ENCODE peak calls at places on chromosomes 16 and 17, in six cellular contexts. R is HCT116, J is PC-3, L is OCI-LY7, O is neural progenitor cell, V is GM23338. F is an unnamed sample. For H3K4me1, the result is how much of the 10 kb centered on the place peaks cover.

GRCh38 chr17:44069974-44070454 is 521 bp upstream of the G6PC3 start:
- DNase-seq in R (peak), J (no peak), L (peak), O (no peak), V (peak), F (no peak)

GRCh38 chr16:797120-797420 is 3.5 kb downstream of the GNG13 start:
- DNase-seq in R (no peak), J (peak), L (peak), O (no peak), V (peak), F (no peak)

GRCh38 chr17:3710951-3711383 is 12.7 kb upstream of the HASPIN start:
- DNase-seq in R (no peak), J (peak), L (peak), O (no peak), V (peak), F (peak)

GRCh38 chr17:58968662-58969061 is 138.0 kb downstream of the TRIM37 start:
- DNase-seq in R (no peak), J (no peak), L (no peak), O (no peak), V (peak), F (no peak)

GRCh38 chr16:50152386-50152806 is 710 bp upstream of the TENT4B start:
- DNase-seq in R (no peak), J (peak), L (no peak), O (no peak), V (no peak), F (peak)

GRCh38 chr17:50642071-50642721 is 7.5 kb downstream of the ABCC3 start:
- DNase-seq in R (no peak), J (no peak), L (no peak), O (no peak), V (no peak), F (no peak)

GRCh38 chr16:52393448-52393847 is 153.5 kb downstream of the TOX3 start:
- DNase-seq in R (no peak), J (no peak), L (no peak), O (no peak), V (no peak), F (no peak)

GRCh38 chr17:31533546-31534155 is 142.2 kb downstream of the RAB11FIP4 start:
- DNase-seq in R (peak), J (peak), L (peak), O (peak), V (peak), F (no peak)

GRCh38 chr16:84541999-84542876 is 37.8 kb upstream of the MEAK7 start:
- DNase-seq in R (no peak), J (no peak), L (no peak), O (no peak), V (no peak), F (no peak)

GRCh38 chr17:51231999-51232398 is 27.9 kb downstream of the MBTD1 start:
- DNase-seq in R (no peak), J (no peak), L (no peak), O (no peak), V (no peak), F (no peak)

GRCh38 chr16:46891910-46892309 is 7.7 kb downstream of the GPT2 start:
- DNase-seq in R (no peak), J (no peak), L (no peak), O (no peak), V (no peak), F (no peak)

GRCh38 chr17:74408262-74408661 is 23.6 kb upstream of the GPRC5C start:
- DNase-seq in R (no peak), J (peak), L (peak), O (no peak), V (no peak), F (no peak)
- TF ChIP-seq CTCF in R (peak), J (peak), L (peak), O (no peak), V (peak), F (no peak)

GRCh38 chr16:78551487-78552085 is 452.1 kb downstream of the WWOX start:
- DNase-seq in R (no peak), J (no peak), L (no peak), O (peak), V (peak), F (peak)
- H3K4me1 ChIP-seq in R (under half), J (under half), L (under half), O (half or more), V (under half), F (under half)

GRCh38 chr16:68460067-68460466 is 11.8 kb upstream of the SMPD3 start:
- DNase-seq in R (no peak), J (no peak), L (no peak), O (no peak), V (no peak), F (no peak)

GRCh38 chr16:68458101-68458500 is 9.8 kb upstream of the SMPD3 start:
- DNase-seq in R (no peak), J (no peak), L (no peak), O (no peak), V (no peak), F (no peak)

GRCh38 chr16:68455631-68456030 is 7.3 kb upstream of the SMPD3 start:
- DNase-seq in R (no peak), J (no peak), L (no peak), O (no peak), V (no peak), F (no peak)

GRCh38 chr16:68459457-68459856 is 11.1 kb upstream of the SMPD3 start:
- DNase-seq in R (no peak), J (no peak), L (no peak), O (no peak), V (no peak), F (no peak)

DNA sequence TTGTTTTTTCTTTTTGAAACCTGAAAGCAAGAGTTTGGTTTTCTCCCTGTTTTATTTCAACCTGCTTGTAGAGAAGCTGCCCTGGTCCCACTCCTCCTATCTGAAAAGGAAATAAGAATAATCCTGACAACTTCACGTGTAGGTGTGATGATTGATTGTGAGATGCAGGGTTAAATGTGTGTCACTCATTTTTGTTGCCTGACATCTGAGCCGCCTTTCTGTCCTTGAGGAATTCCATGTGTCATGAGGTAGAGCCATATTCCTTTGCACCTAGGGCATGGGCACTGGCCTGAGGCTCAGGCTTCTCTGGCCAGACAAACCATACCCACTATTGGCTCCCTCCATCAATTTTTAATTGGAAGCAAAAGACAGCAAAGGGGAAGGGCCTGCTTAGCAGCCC is 10.2 kb upstream of the SMPD3 start:
- DNase-seq in R (no peak), J (no peak), L (no peak), O (no peak), V (no peak), F (no peak)
- TF ChIP-seq EZH2phosphoT487 in R (no peak), J (no peak), L (no peak), O (no peak), V (no peak), F (no peak)

GRCh38 chr17:76318586-76318985 is 10.5 kb upstream of the QRICH2 start:
- DNase-seq in R (no peak), J (no peak), L (no peak), O (no peak), V (no peak), F (no peak)
- TF ChIP-seq CTCF in R (no peak), J (no peak), L (no peak), O (no peak), V (no peak), F (no peak)

GRCh38 chr17:46117850-46118696 is 75.2 kb downstream of the KANSL1 start:
- DNase-seq in R (no peak), J (no peak), L (no peak), O (no peak), V (peak), F (no peak)
- H3K4me1 ChIP-seq in R (under half), J (under half), L (under half), O (under half), V (half or more), F (under half)

GRCh38 chr17:12046786-12047185 is 26.1 kb downstream of the MAP2K4 start:
- DNase-seq in R (no peak), J (no peak), L (no peak), O (peak), V (peak), F (no peak)
- TF ChIP-seq EZH2phosphoT487 in R (no peak), J (no peak), L (no peak), O (no peak), V (no peak), F (no peak)

GRCh38 chr17:72479113-72479512 is 358.3 kb downstream of the SOX9 start:
- DNase-seq in R (no peak), J (peak), L (no peak), O (no peak), V (peak), F (no peak)
- TF ChIP-seq CTCF in R (peak), J (peak), L (peak), O (no peak), V (peak), F (no peak)

DNA sequence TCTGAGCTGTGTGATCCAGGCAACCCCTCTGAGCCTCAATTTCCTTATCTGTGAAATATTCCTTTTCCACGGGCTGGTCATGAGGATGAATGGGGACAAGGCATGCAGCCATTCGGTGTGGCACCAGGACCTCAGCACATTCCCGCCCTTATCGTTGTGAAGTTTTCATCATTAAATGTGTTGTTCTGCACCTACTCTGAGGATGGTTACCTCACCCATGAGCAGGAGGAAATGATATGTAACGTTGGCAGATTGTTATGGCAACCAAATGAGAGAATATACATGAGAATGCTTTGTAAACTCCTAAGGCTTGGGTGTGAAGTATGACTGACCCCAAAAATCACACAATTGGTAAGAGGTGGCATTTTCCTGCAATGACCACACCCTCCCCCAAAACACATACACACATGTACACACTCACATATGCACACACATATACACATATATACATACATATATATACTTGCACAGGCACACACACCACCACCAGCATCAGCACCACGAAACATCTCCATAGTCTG is 39.5 kb downstream of the SMARCE1 start:
- DNase-seq in R (no peak), J (no peak), L (no peak), O (no peak), V (no peak), F (no peak)
- H3K4me1 ChIP-seq in R (under half), J (under half), L (under half), O (under half), V (under half), F (under half)

DNA sequence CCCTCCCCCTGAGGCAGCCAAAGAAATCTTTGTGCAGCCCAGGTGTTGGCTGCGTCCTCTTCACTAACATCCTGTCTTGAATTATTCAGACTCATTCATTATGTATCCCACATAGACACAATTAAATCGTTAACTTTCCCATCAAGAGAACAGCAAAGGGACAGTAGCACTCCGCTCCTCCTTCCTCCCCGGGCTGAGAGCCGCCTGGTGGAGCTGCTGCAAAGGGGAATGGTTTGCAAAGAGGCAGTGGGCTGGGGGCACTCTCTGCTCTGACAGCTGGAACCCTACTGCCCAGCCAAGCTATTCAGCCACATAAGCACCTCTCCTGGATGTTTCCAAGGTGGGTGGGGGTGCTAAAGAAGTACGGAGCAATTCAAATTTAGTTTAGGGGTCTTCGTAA is 289.9 kb upstream of the SOX9 start:
- DNase-seq in R (no peak), J (no peak), L (no peak), O (peak), V (peak), F (no peak)
- TF ChIP-seq EZH2phosphoT487 in R (no peak), J (no peak), L (no peak), O (no peak), V (no peak), F (no peak)

F was measured in MM.1S.